ENCODE peak calls at places on chromosomes 11 and 22, in nine cellular contexts. M is CD8-positive, alpha-beta T cell; E is A549; L is astrocyte of the spinal cord; X is AG04450; Y is cardiac fibroblast; Q is sigmoid colon; V is HFFc6; H is lung. R is an unnamed sample.

GRCh38 chr11:112655386-112655785 is 305.8 kb upstream of the NCAM1 start:
- DNase-seq in M (no peak), E (no peak), L (peak), X (no peak), Y (peak), Q (peak), V (peak), H (peak), R (no peak)

GRCh38 chr22:20053407-20054033 is 26.5 kb upstream of the DGCR8 start:
- DNase-seq in M (no peak), E (no peak), L (no peak), X (no peak), Y (no peak), Q (no peak), V (no peak), H (no peak), R (no peak)

GRCh38 chr11:118401880-118402590 is 629 bp downstream of the ATP5MG start:
- DNase-seq in M (no peak), E (peak), L (peak), X (peak), Y (peak), Q (no peak), V (peak), H (no peak), R (no peak)

GRCh38 chr11:3109921-3110706 is 52.9 kb upstream of the CARS1 start:
- DNase-seq in M (no peak), E (peak), L (no peak), X (no peak), Y (peak), Q (peak), V (no peak), H (no peak), R (no peak)

GRCh38 chr11:130513132-130513531 is 64.7 kb downstream of the ADAMTS15 start:
- DNase-seq in M (no peak), E (no peak), L (peak), X (no peak), Y (no peak), Q (peak), V (peak), H (no peak), R (no peak)

GRCh38 chr11:127000991-127001390 is 421 bp upstream of the KIRREL3 start:
- DNase-seq in M (no peak), E (no peak), L (no peak), X (no peak), Y (no peak), Q (no peak), V (peak), H (no peak), R (no peak)

GRCh38 chr11:19101803-19102520 is 15.0 kb upstream of the ZDHHC13 start:
- DNase-seq in M (no peak), E (no peak), L (no peak), X (no peak), Y (no peak), Q (no peak), V (no peak), H (no peak), R (no peak)

GRCh38 chr11:122235615-122236014 is 119.6 kb upstream of the BLID start:
- DNase-seq in M (no peak), E (no peak), L (peak), X (peak), Y (peak), Q (peak), V (peak), H (peak), R (no peak)

GRCh38 chr11:76209956-76210885 is 3.9 kb upstream of the WNT11 start:
- DNase-seq in M (no peak), E (no peak), L (peak), X (no peak), Y (peak), Q (peak), V (no peak), H (no peak), R (no peak)

GRCh38 chr11:107457205-107457557 is 444 bp downstream of the CWF19L2 start:
- DNase-seq in M (no peak), E (peak), L (no peak), X (no peak), Y (no peak), Q (no peak), V (no peak), H (no peak), R (no peak)

GRCh38 chr11:113240389-113240788 is 74.0 kb upstream of the TTC12 start:
- DNase-seq in M (no peak), E (no peak), L (no peak), X (no peak), Y (no peak), Q (no peak), V (no peak), H (no peak), R (no peak)

GRCh38 chr11:35152575-35152974 is 13.6 kb downstream of the CD44 start:
- DNase-seq in M (no peak), E (no peak), L (no peak), X (no peak), Y (no peak), Q (no peak), V (no peak), H (no peak), R (no peak)

GRCh38 chr11:130999992-131000770 is 83.9 kb upstream of the SNX19 start:
- DNase-seq in M (no peak), E (peak), L (peak), X (peak), Y (peak), Q (no peak), V (peak), H (no peak), R (peak)

GRCh38 chr11:134207538-134208239 is 16.1 kb downstream of the NCAPD3 start:
- DNase-seq in M (peak), E (no peak), L (no peak), X (no peak), Y (peak), Q (no peak), V (peak), H (peak), R (peak)

GRCh38 chr11:44305643-44306468 is 4.1 kb downstream of the ALX4 start:
- DNase-seq in M (no peak), E (no peak), L (no peak), X (no peak), Y (no peak), Q (no peak), V (no peak), H (peak), R (peak)
- TF ChIP-seq CTCF in M (no peak), E (no peak), L (no peak), X (no peak), Y (no peak), Q (no peak), V (no peak), H (no peak), R (no peak)

DNA sequence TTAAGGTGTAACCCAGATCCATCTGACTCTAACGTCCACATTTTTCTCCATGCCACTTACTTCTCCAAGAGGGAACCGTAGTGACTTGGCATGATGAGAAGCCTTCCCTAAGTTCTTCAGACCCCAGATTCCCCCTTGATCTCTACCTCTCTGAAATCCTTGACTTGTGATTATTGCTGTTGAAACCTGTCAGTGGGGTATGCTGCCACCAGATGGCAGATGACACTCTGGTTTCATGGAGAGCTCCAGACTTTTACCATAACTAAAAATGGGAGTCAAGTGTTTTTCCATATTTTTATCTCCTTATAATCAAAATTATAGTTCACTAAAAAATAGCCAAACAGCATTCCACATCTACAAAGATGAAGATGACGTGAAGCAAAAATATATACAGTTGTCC is 504.2 kb downstream of the SOX6 start:
- DNase-seq in M (no peak), E (no peak), L (peak), X (no peak), Y (peak), Q (no peak), V (no peak), H (no peak), R (peak)
- TF ChIP-seq CTCF in M (no peak), E (peak), L (peak), X (peak), Y (peak), Q (peak), V (peak), H (no peak), R (peak)

GRCh38 chr22:39515266-39516050 is 4.9 kb upstream of the ATF4 start:
- DNase-seq in M (no peak), E (no peak), L (no peak), X (no peak), Y (no peak), Q (no peak), V (no peak), H (no peak), R (no peak)

GRCh38 chr22:39513791-39514190 is 6.6 kb upstream of the ATF4 start:
- DNase-seq in M (no peak), E (no peak), L (no peak), X (no peak), Y (no peak), Q (no peak), V (no peak), H (no peak), R (no peak)

GRCh38 chr22:39512026-39512425 is 8.3 kb upstream of the ATF4 start:
- DNase-seq in M (no peak), E (no peak), L (no peak), X (no peak), Y (no peak), Q (peak), V (no peak), H (no peak), R (no peak)

GRCh38 chr22:39517470-39517869 is 2.9 kb upstream of the ATF4 start:
- DNase-seq in M (no peak), E (no peak), L (no peak), X (no peak), Y (no peak), Q (no peak), V (no peak), H (no peak), R (no peak)

DNA sequence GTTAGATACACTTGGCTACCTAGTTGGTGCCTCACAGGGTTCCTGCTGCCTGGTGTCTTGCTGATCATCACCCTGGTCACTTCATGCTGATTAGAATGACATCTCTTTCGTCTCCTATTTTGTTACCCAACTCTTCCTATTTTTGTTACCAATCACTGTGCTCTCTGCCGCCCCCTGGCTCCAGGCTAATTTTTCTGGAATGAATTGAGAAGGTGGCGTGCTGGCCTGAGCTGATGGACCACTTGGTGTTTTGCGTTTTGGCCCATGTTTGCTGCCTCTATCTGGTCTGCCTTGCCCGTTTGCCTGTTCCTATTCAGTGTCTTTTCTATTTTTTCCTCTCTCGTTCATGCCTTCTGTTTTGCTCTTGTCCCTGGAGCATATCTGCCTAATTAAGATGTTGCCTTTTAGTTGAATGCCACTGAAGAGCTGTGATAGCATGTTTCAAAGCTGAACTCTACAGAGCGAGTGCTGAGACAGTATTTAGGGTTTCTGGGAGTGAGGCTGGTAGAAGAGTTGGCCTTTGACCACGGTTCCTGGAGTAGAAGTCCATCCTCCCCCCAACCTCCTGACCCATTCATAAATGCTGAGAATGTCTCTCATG is 5.9 kb upstream of the ATF4 start:
- DNase-seq in M (no peak), E (peak), L (peak), X (no peak), Y (peak), Q (no peak), V (no peak), H (no peak), R (peak)
- TF ChIP-seq CTCF in M (peak), E (peak), L (peak), X (peak), Y (peak), Q (peak), V (peak), H (peak), R (peak)

GRCh38 chr11:73194593-73194992 is 23.5 kb upstream of the P2RY2 start:
- DNase-seq in M (no peak), E (no peak), L (no peak), X (no peak), Y (no peak), Q (peak), V (no peak), H (no peak), R (peak)

GRCh38 chr11:73196576-73196975 is 21.5 kb upstream of the P2RY2 start:
- DNase-seq in M (no peak), E (no peak), L (no peak), X (no peak), Y (no peak), Q (peak), V (no peak), H (no peak), R (no peak)

GRCh38 chr11:73194034-73194507 is 24.0 kb upstream of the P2RY2 start:
- DNase-seq in M (no peak), E (no peak), L (no peak), X (no peak), Y (no peak), Q (peak), V (no peak), H (no peak), R (no peak)

GRCh38 chr11:73197348-73197747 is 20.7 kb upstream of the P2RY2 start:
- DNase-seq in M (no peak), E (no peak), L (no peak), X (no peak), Y (no peak), Q (peak), V (no peak), H (no peak), R (no peak)

GRCh38 chr11:73195191-73196007 is 22.7 kb upstream of the P2RY2 start:
- DNase-seq in M (no peak), E (peak), L (no peak), X (no peak), Y (peak), Q (peak), V (peak), H (no peak), R (peak)
- TF ChIP-seq CTCF in M (no peak), E (no peak), L (no peak), X (no peak), Y (peak), Q (no peak), V (no peak), H (no peak), R (no peak)

R was measured in Calu3.